ENCODE peak calls at places on chromosomes 4 and X, in seven cellular contexts. P is breast epithelium; G is stimulated activated CD8-positive, alpha-beta memory T cell treated with anti-CD3 and anti-CD28 coated beads, Interleukin-7, amount 100 ng/mL, for 4 hours; F is osteocyte; X is NCI-H1092; D is NCI-H2029; N is A172. S is an unnamed sample.

GRCh38 chr4:180947421-180947820 is 1295.8 kb upstream of the TENM3 start:
- DNase-seq in D (no peak), X (peak), P (no peak), N (peak), F (no peak), G (no peak), S (peak)

GRCh38 chr4:95957054-95957453 is 117.2 kb downstream of the PDHA2 start:
- DNase-seq in X (no peak), G (no peak), D (no peak), F (no peak), N (peak), P (no peak), S (no peak)

GRCh38 chr4:41573458-41574129 is 35.6 kb downstream of the LIMCH1 start:
- DNase-seq in G (no peak), N (peak), D (no peak), F (no peak), P (no peak), X (no peak), S (no peak)

GRCh38 chrX:130162094-130162493 is 3.5 kb downstream of the AIFM1 start:
- DNase-seq in P (no peak), X (no peak), F (no peak), D (no peak), G (no peak), N (no peak), S (no peak)

GRCh38 chr4:37243722-37244582 is 591 bp upstream of the NWD2 start:
- DNase-seq in P (no peak), D (no peak), X (no peak), G (no peak), F (no peak), N (no peak), S (peak)

GRCh38 chr4:101790521-101791188 is at the start of gene BANK1:
- DNase-seq in N (no peak), D (peak), F (peak), X (peak), G (no peak), P (no peak), S (no peak)

GRCh38 chr4:34158883-34159282 is 2085.4 kb downstream of the ARAP2 start:
- DNase-seq in X (no peak), F (no peak), N (peak), G (no peak), D (no peak), P (no peak), S (no peak)

GRCh38 chrX:51641421-51642021 is 22.8 kb upstream of the CENPVL3 start:
- DNase-seq in D (no peak), G (no peak), N (peak), X (peak), P (no peak), F (no peak), S (peak)

GRCh38 chr4:77104405-77105292 is 28.9 kb upstream of the CCNI start:
- DNase-seq in N (no peak), D (peak), G (no peak), X (no peak), F (peak), P (peak), S (no peak)

GRCh38 chr4:153451931-153452660 is 14.1 kb upstream of the TMEM131L start:
- DNase-seq in F (peak), D (no peak), P (no peak), X (no peak), G (no peak), N (no peak), S (peak)

GRCh38 chr4:37324526-37324925 is 80.0 kb downstream of the NWD2 start:
- DNase-seq in G (no peak), D (no peak), N (no peak), X (no peak), P (no peak), F (no peak), S (no peak)

GRCh38 chr4:7087036-7087435 is 19.2 kb upstream of the GRPEL1 start:
- DNase-seq in F (no peak), N (no peak), D (no peak), P (no peak), G (no peak), X (no peak), S (no peak)

GRCh38 chrX:1480082-1480785 is 27.5 kb upstream of the ASMTL start:
- DNase-seq in P (no peak), N (no peak), X (no peak), D (no peak), G (no peak), F (peak), S (no peak)

GRCh38 chrX:12292996-12293765 is 154.9 kb downstream of the FRMPD4 start:
- DNase-seq in P (no peak), D (no peak), F (no peak), G (no peak), X (no peak), N (peak), S (no peak)

GRCh38 chr4:135434936-135435335 is 1233.3 kb upstream of the PABPC4L start:
- DNase-seq in D (no peak), G (no peak), X (no peak), F (no peak), P (no peak), N (no peak), S (no peak)

GRCh38 chrX:106481341-106481740 is 130.4 kb upstream of the RADX start:
- DNase-seq in F (no peak), D (peak), P (no peak), X (peak), N (peak), G (no peak), S (peak)

GRCh38 chr4:36183665-36184393 is 60.5 kb downstream of the ARAP2 start:
- DNase-seq in D (no peak), G (no peak), N (no peak), X (no peak), F (no peak), P (no peak), S (no peak)

GRCh38 chrX:153590961-153591956 is 7.7 kb downstream of the CCNQ start:
- DNase-seq in G (no peak), F (no peak), P (no peak), D (no peak), X (no peak), N (no peak), S (no peak)

GRCh38 chr4:121096629-121097028 is 24.3 kb upstream of the NDNF start:
- DNase-seq in P (no peak), F (no peak), G (no peak), N (peak), X (no peak), D (no peak), S (peak)

GRCh38 chr4:183314336-183314735 is 5.7 kb downstream of the CLDN22 start:
- DNase-seq in F (no peak), P (no peak), G (no peak), X (no peak), D (no peak), N (no peak), S (no peak)

GRCh38 chr4:89331197-89331596 is 23.6 kb upstream of the GPRIN3 start:
- DNase-seq in N (no peak), D (no peak), F (no peak), X (no peak), P (no peak), G (no peak), S (peak)

GRCh38 chr4:119671205-119671604 is 42.6 kb upstream of the PDE5A start:
- DNase-seq in F (no peak), D (no peak), N (no peak), G (no peak), P (no peak), X (no peak), S (no peak)

GRCh38 chr4:73631565-73632226 is 11.5 kb upstream of the RASSF6 start:
- DNase-seq in G (no peak), P (no peak), F (no peak), N (no peak), D (peak), X (no peak), S (no peak)

GRCh38 chr4:122632396-122633143 is 11.7 kb upstream of the IL21 start:
- DNase-seq in P (no peak), N (peak), G (no peak), F (no peak), D (no peak), X (no peak), S (no peak)

GRCh38 chr4:3283483-3283882 is 9.3 kb upstream of the RGS12 start:
- DNase-seq in D (no peak), X (no peak), N (no peak), G (no peak), P (peak), F (no peak), S (no peak)

GRCh38 chrX:110786486-110786885 is 9.1 kb downstream of the CHRDL1 start:
- DNase-seq in G (no peak), F (no peak), P (no peak), N (no peak), X (no peak), D (no peak), S (no peak)

GRCh38 chrX:49185062-49185394 is 1.1 kb downstream of the PRICKLE3 start:
- DNase-seq in X (no peak), F (no peak), N (no peak), G (no peak), D (no peak), P (no peak), S (no peak)

GRCh38 chr4:3196670-3197359 is 52.1 kb upstream of the MSANTD1 start:
- DNase-seq in X (no peak), D (peak), F (no peak), G (no peak), P (no peak), N (no peak), S (no peak)